ENCODE peak calls at places on chromosomes 11 and 22, in five cellular contexts. One of them, this sample, is unnamed.

GRCh38 chr22:39960791-39961746 is 872 bp downstream of the TMA7B start:
- DNase-seq in AML-193: peak
- DNase-seq in activated CD4-positive, CD25-positive, alpha-beta regulatory T cell: peak
- DNase-seq in activated naive CD8-positive, alpha-beta T cell treated with anti-CD3 and anti-CD28 coated beads, Interleukin-2, amount 50 U/mL, for 24 hours: peak
- DNase-seq in amniotic epithelial cell: peak
- DNase-seq in this sample: peak

GRCh38 chr11:118142081-118142480 is 10.5 kb downstream of the SCN4B start:
- DNase-seq in AML-193: no peak
- DNase-seq in activated CD4-positive, CD25-positive, alpha-beta regulatory T cell: no peak
- DNase-seq in activated naive CD8-positive, alpha-beta T cell treated with anti-CD3 and anti-CD28 coated beads, Interleukin-2, amount 50 U/mL, for 24 hours: no peak
- DNase-seq in amniotic epithelial cell: peak
- DNase-seq in this sample: no peak

GRCh38 chr11:10488121-10488580 is 33.1 kb downstream of the AMPD3 start:
- DNase-seq in AML-193: no peak
- DNase-seq in activated CD4-positive, CD25-positive, alpha-beta regulatory T cell: no peak
- DNase-seq in activated naive CD8-positive, alpha-beta T cell treated with anti-CD3 and anti-CD28 coated beads, Interleukin-2, amount 50 U/mL, for 24 hours: no peak
- DNase-seq in amniotic epithelial cell: no peak
- DNase-seq in this sample: no peak

GRCh38 chr11:3747704-3748103 is 49.6 kb downstream of the NUP98 start:
- DNase-seq in AML-193: no peak
- DNase-seq in activated CD4-positive, CD25-positive, alpha-beta regulatory T cell: no peak
- DNase-seq in activated naive CD8-positive, alpha-beta T cell treated with anti-CD3 and anti-CD28 coated beads, Interleukin-2, amount 50 U/mL, for 24 hours: no peak
- DNase-seq in amniotic epithelial cell: peak
- DNase-seq in this sample: no peak

GRCh38 chr11:72930011-72930410 is 115.8 kb downstream of the ATG16L2 start:
- DNase-seq in AML-193: no peak
- DNase-seq in activated CD4-positive, CD25-positive, alpha-beta regulatory T cell: no peak
- DNase-seq in activated naive CD8-positive, alpha-beta T cell treated with anti-CD3 and anti-CD28 coated beads, Interleukin-2, amount 50 U/mL, for 24 hours: no peak
- DNase-seq in amniotic epithelial cell: peak
- DNase-seq in this sample: no peak

GRCh38 chr11:105723269-105723668 is 113.4 kb downstream of the GRIA4 start:
- DNase-seq in AML-193: no peak
- DNase-seq in activated CD4-positive, CD25-positive, alpha-beta regulatory T cell: no peak
- DNase-seq in activated naive CD8-positive, alpha-beta T cell treated with anti-CD3 and anti-CD28 coated beads, Interleukin-2, amount 50 U/mL, for 24 hours: no peak
- DNase-seq in amniotic epithelial cell: no peak
- DNase-seq in this sample: no peak

GRCh38 chr11:130710022-130710421 is 206.3 kb downstream of the SNX19 start:
- DNase-seq in AML-193: no peak
- DNase-seq in activated CD4-positive, CD25-positive, alpha-beta regulatory T cell: no peak
- DNase-seq in activated naive CD8-positive, alpha-beta T cell treated with anti-CD3 and anti-CD28 coated beads, Interleukin-2, amount 50 U/mL, for 24 hours: no peak
- DNase-seq in amniotic epithelial cell: no peak
- DNase-seq in this sample: no peak

GRCh38 chr11:68142028-68142412 is 20.8 kb upstream of the CHKA start:
- DNase-seq in AML-193: peak
- DNase-seq in activated CD4-positive, CD25-positive, alpha-beta regulatory T cell: no peak
- DNase-seq in activated naive CD8-positive, alpha-beta T cell treated with anti-CD3 and anti-CD28 coated beads, Interleukin-2, amount 50 U/mL, for 24 hours: peak
- DNase-seq in amniotic epithelial cell: no peak
- DNase-seq in this sample: peak

GRCh38 chr11:71284525-71285092 is 32.2 kb upstream of the SHANK2 start:
- DNase-seq in AML-193: no peak
- DNase-seq in activated CD4-positive, CD25-positive, alpha-beta regulatory T cell: no peak
- DNase-seq in activated naive CD8-positive, alpha-beta T cell treated with anti-CD3 and anti-CD28 coated beads, Interleukin-2, amount 50 U/mL, for 24 hours: no peak
- DNase-seq in amniotic epithelial cell: no peak
- DNase-seq in this sample: no peak

GRCh38 chr11:3166268-3167142 is 1.4 kb upstream of the OSBPL5 start:
- DNase-seq in AML-193: no peak
- DNase-seq in activated CD4-positive, CD25-positive, alpha-beta regulatory T cell: no peak
- DNase-seq in activated naive CD8-positive, alpha-beta T cell treated with anti-CD3 and anti-CD28 coated beads, Interleukin-2, amount 50 U/mL, for 24 hours: no peak
- DNase-seq in amniotic epithelial cell: no peak
- DNase-seq in this sample: no peak

GRCh38 chr11:68128682-68129327 is 7.6 kb upstream of the CHKA start:
- DNase-seq in AML-193: no peak
- DNase-seq in activated CD4-positive, CD25-positive, alpha-beta regulatory T cell: no peak
- DNase-seq in activated naive CD8-positive, alpha-beta T cell treated with anti-CD3 and anti-CD28 coated beads, Interleukin-2, amount 50 U/mL, for 24 hours: no peak
- DNase-seq in amniotic epithelial cell: peak
- DNase-seq in this sample: no peak

GRCh38 chr11:118306556-118306955 is 2.0 kb downstream of the CD3E start:
- DNase-seq in AML-193: no peak
- DNase-seq in activated CD4-positive, CD25-positive, alpha-beta regulatory T cell: no peak
- DNase-seq in activated naive CD8-positive, alpha-beta T cell treated with anti-CD3 and anti-CD28 coated beads, Interleukin-2, amount 50 U/mL, for 24 hours: peak
- DNase-seq in amniotic epithelial cell: no peak
- DNase-seq in this sample: no peak

GRCh38 chr11:4539603-4540219 is 5.3 kb upstream of the OR52M1 start:
- DNase-seq in AML-193: peak
- DNase-seq in activated CD4-positive, CD25-positive, alpha-beta regulatory T cell: no peak
- DNase-seq in activated naive CD8-positive, alpha-beta T cell treated with anti-CD3 and anti-CD28 coated beads, Interleukin-2, amount 50 U/mL, for 24 hours: peak
- DNase-seq in amniotic epithelial cell: peak
- DNase-seq in this sample: peak

GRCh38 chr22:18045794-18046193 is 21.4 kb upstream of the MICAL3 start:
- DNase-seq in AML-193: no peak
- DNase-seq in activated CD4-positive, CD25-positive, alpha-beta regulatory T cell: no peak
- DNase-seq in activated naive CD8-positive, alpha-beta T cell treated with anti-CD3 and anti-CD28 coated beads, Interleukin-2, amount 50 U/mL, for 24 hours: no peak
- DNase-seq in amniotic epithelial cell: no peak
- DNase-seq in this sample: no peak

GRCh38 chr11:126133902-126134301 is 71.2 kb upstream of the CDON start:
- DNase-seq in AML-193: no peak
- DNase-seq in activated CD4-positive, CD25-positive, alpha-beta regulatory T cell: no peak
- DNase-seq in activated naive CD8-positive, alpha-beta T cell treated with anti-CD3 and anti-CD28 coated beads, Interleukin-2, amount 50 U/mL, for 24 hours: no peak
- DNase-seq in amniotic epithelial cell: no peak
- DNase-seq in this sample: no peak

GRCh38 chr11:57260937-57261783 is 24.1 kb upstream of the APLNR start:
- DNase-seq in AML-193: no peak
- DNase-seq in activated CD4-positive, CD25-positive, alpha-beta regulatory T cell: no peak
- DNase-seq in activated naive CD8-positive, alpha-beta T cell treated with anti-CD3 and anti-CD28 coated beads, Interleukin-2, amount 50 U/mL, for 24 hours: no peak
- DNase-seq in amniotic epithelial cell: no peak
- DNase-seq in this sample: no peak

GRCh38 chr11:19967796-19968195 is 192.5 kb downstream of the DBX1 start:
- DNase-seq in AML-193: no peak
- DNase-seq in activated CD4-positive, CD25-positive, alpha-beta regulatory T cell: no peak
- DNase-seq in activated naive CD8-positive, alpha-beta T cell treated with anti-CD3 and anti-CD28 coated beads, Interleukin-2, amount 50 U/mL, for 24 hours: no peak
- DNase-seq in amniotic epithelial cell: no peak
- DNase-seq in this sample: no peak

GRCh38 chr22:37519268-37520195 is at the start of gene CARD10:
- DNase-seq in AML-193: no peak
- DNase-seq in activated CD4-positive, CD25-positive, alpha-beta regulatory T cell: no peak
- DNase-seq in activated naive CD8-positive, alpha-beta T cell treated with anti-CD3 and anti-CD28 coated beads, Interleukin-2, amount 50 U/mL, for 24 hours: no peak
- DNase-seq in amniotic epithelial cell: no peak
- DNase-seq in this sample: no peak

GRCh38 chr11:61969838-61970452 is 2.5 kb upstream of the FTH1 start:
- DNase-seq in AML-193: peak
- DNase-seq in activated CD4-positive, CD25-positive, alpha-beta regulatory T cell: no peak
- DNase-seq in activated naive CD8-positive, alpha-beta T cell treated with anti-CD3 and anti-CD28 coated beads, Interleukin-2, amount 50 U/mL, for 24 hours: no peak
- DNase-seq in amniotic epithelial cell: peak
- DNase-seq in this sample: no peak

GRCh38 chr22:46662226-46662625 is 42.0 kb downstream of the GRAMD4 start:
- DNase-seq in AML-193: no peak
- DNase-seq in activated CD4-positive, CD25-positive, alpha-beta regulatory T cell: no peak
- DNase-seq in activated naive CD8-positive, alpha-beta T cell treated with anti-CD3 and anti-CD28 coated beads, Interleukin-2, amount 50 U/mL, for 24 hours: no peak
- DNase-seq in amniotic epithelial cell: no peak
- DNase-seq in this sample: no peak

GRCh38 chr11:36425593-36426206 is 84.4 kb downstream of the TRAF6 start:
- DNase-seq in AML-193: no peak
- DNase-seq in activated CD4-positive, CD25-positive, alpha-beta regulatory T cell: no peak
- DNase-seq in activated naive CD8-positive, alpha-beta T cell treated with anti-CD3 and anti-CD28 coated beads, Interleukin-2, amount 50 U/mL, for 24 hours: no peak
- DNase-seq in amniotic epithelial cell: no peak
- DNase-seq in this sample: no peak

GRCh38 chr11:70026726-70027125 is 51.4 kb upstream of the ANO1 start:
- DNase-seq in AML-193: no peak
- DNase-seq in activated CD4-positive, CD25-positive, alpha-beta regulatory T cell: no peak
- DNase-seq in activated naive CD8-positive, alpha-beta T cell treated with anti-CD3 and anti-CD28 coated beads, Interleukin-2, amount 50 U/mL, for 24 hours: no peak
- DNase-seq in amniotic epithelial cell: no peak
- DNase-seq in this sample: no peak

GRCh38 chr11:19311306-19312030 is 70.7 kb upstream of the E2F8 start:
- DNase-seq in AML-193: peak
- DNase-seq in activated CD4-positive, CD25-positive, alpha-beta regulatory T cell: no peak
- DNase-seq in activated naive CD8-positive, alpha-beta T cell treated with anti-CD3 and anti-CD28 coated beads, Interleukin-2, amount 50 U/mL, for 24 hours: peak
- DNase-seq in amniotic epithelial cell: peak
- DNase-seq in this sample: no peak

GRCh38 chr11:113906038-113906437 is 1.4 kb downstream of the HTR3B start:
- DNase-seq in AML-193: no peak
- DNase-seq in activated CD4-positive, CD25-positive, alpha-beta regulatory T cell: no peak
- DNase-seq in activated naive CD8-positive, alpha-beta T cell treated with anti-CD3 and anti-CD28 coated beads, Interleukin-2, amount 50 U/mL, for 24 hours: no peak
- DNase-seq in amniotic epithelial cell: peak
- DNase-seq in this sample: no peak

GRCh38 chr11:79461144-79461543 is 20.3 kb upstream of the TENM4 start:
- DNase-seq in AML-193: peak
- DNase-seq in activated CD4-positive, CD25-positive, alpha-beta regulatory T cell: no peak
- DNase-seq in activated naive CD8-positive, alpha-beta T cell treated with anti-CD3 and anti-CD28 coated beads, Interleukin-2, amount 50 U/mL, for 24 hours: no peak
- DNase-seq in amniotic epithelial cell: peak
- DNase-seq in this sample: no peak

GRCh38 chr11:68778205-68778604 is 26.9 kb upstream of the TESMIN start:
- DNase-seq in AML-193: no peak
- DNase-seq in activated CD4-positive, CD25-positive, alpha-beta regulatory T cell: no peak
- DNase-seq in activated naive CD8-positive, alpha-beta T cell treated with anti-CD3 and anti-CD28 coated beads, Interleukin-2, amount 50 U/mL, for 24 hours: no peak
- DNase-seq in amniotic epithelial cell: no peak
- DNase-seq in this sample: no peak

GRCh38 chr11:77473001-77473800 is 693 bp downstream of the PAK1 start:
- DNase-seq in AML-193: no peak
- DNase-seq in activated CD4-positive, CD25-positive, alpha-beta regulatory T cell: no peak
- DNase-seq in activated naive CD8-positive, alpha-beta T cell treated with anti-CD3 and anti-CD28 coated beads, Interleukin-2, amount 50 U/mL, for 24 hours: peak
- DNase-seq in amniotic epithelial cell: peak
- DNase-seq in this sample: no peak

GRCh38 chr11:83363280-83363679 is 77.1 kb upstream of the CCDC90B start:
- DNase-seq in AML-193: no peak
- DNase-seq in activated CD4-positive, CD25-positive, alpha-beta regulatory T cell: no peak
- DNase-seq in activated naive CD8-positive, alpha-beta T cell treated with anti-CD3 and anti-CD28 coated beads, Interleukin-2, amount 50 U/mL, for 24 hours: no peak
- DNase-seq in amniotic epithelial cell: peak
- DNase-seq in this sample: no peak

GRCh38 chr11:10591741-10592140 is 23.3 kb upstream of the LYVE1 start:
- DNase-seq in AML-193: no peak
- DNase-seq in activated CD4-positive, CD25-positive, alpha-beta regulatory T cell: no peak
- DNase-seq in activated naive CD8-positive, alpha-beta T cell treated with anti-CD3 and anti-CD28 coated beads, Interleukin-2, amount 50 U/mL, for 24 hours: no peak
- DNase-seq in amniotic epithelial cell: no peak
- DNase-seq in this sample: no peak

GRCh38 chr11:9972917-9973504 is 309.1 kb downstream of the SWAP70 start:
- DNase-seq in AML-193: peak
- DNase-seq in activated CD4-positive, CD25-positive, alpha-beta regulatory T cell: no peak
- DNase-seq in activated naive CD8-positive, alpha-beta T cell treated with anti-CD3 and anti-CD28 coated beads, Interleukin-2, amount 50 U/mL, for 24 hours: peak
- DNase-seq in amniotic epithelial cell: peak
- DNase-seq in this sample: peak

GRCh38 chr22:38697055-38697980 is 3.4 kb downstream of the JOSD1 start:
- DNase-seq in AML-193: no peak
- DNase-seq in activated CD4-positive, CD25-positive, alpha-beta regulatory T cell: no peak
- DNase-seq in activated naive CD8-positive, alpha-beta T cell treated with anti-CD3 and anti-CD28 coated beads, Interleukin-2, amount 50 U/mL, for 24 hours: no peak
- DNase-seq in amniotic epithelial cell: peak
- DNase-seq in this sample: no peak

GRCh38 chr11:43573233-43573632 is 107.3 kb upstream of the HSD17B12 start:
- DNase-seq in AML-193: peak
- DNase-seq in activated CD4-positive, CD25-positive, alpha-beta regulatory T cell: no peak
- DNase-seq in activated naive CD8-positive, alpha-beta T cell treated with anti-CD3 and anti-CD28 coated beads, Interleukin-2, amount 50 U/mL, for 24 hours: no peak
- DNase-seq in amniotic epithelial cell: no peak
- DNase-seq in this sample: no peak

GRCh38 chr11:24093410-24093809 is 403.4 kb upstream of the LUZP2 start:
- DNase-seq in AML-193: no peak
- DNase-seq in activated CD4-positive, CD25-positive, alpha-beta regulatory T cell: no peak
- DNase-seq in activated naive CD8-positive, alpha-beta T cell treated with anti-CD3 and anti-CD28 coated beads, Interleukin-2, amount 50 U/mL, for 24 hours: no peak
- DNase-seq in amniotic epithelial cell: no peak
- DNase-seq in this sample: no peak

GRCh38 chr11:101049123-101049522 is 80.5 kb downstream of the PGR start:
- DNase-seq in AML-193: no peak
- DNase-seq in activated CD4-positive, CD25-positive, alpha-beta regulatory T cell: no peak
- DNase-seq in activated naive CD8-positive, alpha-beta T cell treated with anti-CD3 and anti-CD28 coated beads, Interleukin-2, amount 50 U/mL, for 24 hours: no peak
- DNase-seq in amniotic epithelial cell: no peak
- DNase-seq in this sample: no peak

GRCh38 chr11:75654314-75654713 is 14.5 kb downstream of the MAP6 start:
- DNase-seq in AML-193: no peak
- DNase-seq in activated CD4-positive, CD25-positive, alpha-beta regulatory T cell: no peak
- DNase-seq in activated naive CD8-positive, alpha-beta T cell treated with anti-CD3 and anti-CD28 coated beads, Interleukin-2, amount 50 U/mL, for 24 hours: no peak
- DNase-seq in amniotic epithelial cell: peak
- DNase-seq in this sample: no peak

This sample was measured in GDM1.